ENCODE peak calls at places on chromosomes 11 and 22, in four cellular contexts. E is KBM-7; J is A172; W is stimulated activated naive CD8-positive, alpha-beta T cell treated with anti-CD3 and anti-CD28 coated beads, Interleukin-15, amount 100 ng/mL, for 72 hours. F is an unnamed sample.

GRCh38 chr11:105838668-105839403 is 183.2 kb downstream of the MSANTD4 start:
- DNase-seq in E (no peak), J (peak; percentile 39), W (no peak), F (no peak)

GRCh38 chr22:18110944-18111758 is 542 bp downstream of the TUBA8 start:
- DNase-seq in E (no peak), J (no peak), W (no peak), F (no peak)

GRCh38 chr11:114075891-114076441 is 16.5 kb downstream of the ZBTB16 start:
- DNase-seq in E (peak; percentile 58), J (peak; percentile 3), W (peak; percentile 39), F (no peak)

GRCh38 chr11:70146309-70146708 is 56.8 kb upstream of the FADD start:
- DNase-seq in E (no peak), J (no peak), W (no peak), F (no peak)

GRCh38 chr11:134215836-134216235 is 7.9 kb downstream of the NCAPD3 start:
- DNase-seq in E (no peak), J (no peak), W (no peak), F (no peak)

GRCh38 chr22:45904236-45904635 is 72.7 kb downstream of the WNT7B start:
- DNase-seq in E (no peak), J (no peak), W (no peak), F (no peak)

GRCh38 chr11:43269229-43269928 is 42.4 kb upstream of the API5 start:
- DNase-seq in E (no peak), J (no peak), W (no peak), F (no peak)

GRCh38 chr11:10325398-10326079 is 20.7 kb downstream of the ADM start:
- DNase-seq in E (no peak), J (peak; percentile 41), W (no peak), F (no peak)

GRCh38 chr11:128790200-128790599 is 76.9 kb downstream of the KCNJ1 start:
- DNase-seq in E (no peak), J (peak; percentile 57), W (no peak), F (no peak)

GRCh38 chr22:38107692-38108515 is 2.6 kb downstream of the BAIAP2L2 start:
- DNase-seq in E (no peak), J (no peak), W (no peak), F (no peak)

F was measured in T-helper 2 cell treated with Interferon-gamma antibody and Interleukin-4, amounts not matched to agents 5 μg/mL and 100 μg/mL, for 36 hours.